ENCODE peak calls at places on chromosomes 2 and 18, in five cellular contexts. Z, W, S, J and D are unnamed samples.

GRCh38 chr2:48715956-48716355 is 39.6 kb downstream of the LHCGR start:
- DNase-seq in Z (no peak), W (no peak), S (no peak), J (no peak), D (no peak)

GRCh38 chr18:44927127-44927849 is 246.6 kb downstream of the SETBP1 start:
- DNase-seq in Z (no peak), W (peak), S (no peak), J (no peak), D (no peak)

GRCh38 chr2:31415421-31415820 is 879 bp upstream of the XDH start:
- DNase-seq in Z (no peak), W (no peak), S (no peak), J (no peak), D (no peak)

GRCh38 chr2:212528106-212528856 is 10.3 kb downstream of the ERBB4 start:
- DNase-seq in Z (no peak), W (no peak), S (no peak), J (no peak), D (no peak)

GRCh38 chr2:168661404-168661869 is 141.0 kb upstream of the NOSTRIN start:
- DNase-seq in Z (no peak), W (no peak), S (no peak), J (no peak), D (no peak)

GRCh38 chr18:9856097-9856496 is 29.7 kb upstream of the TXNDC2 start:
- DNase-seq in Z (no peak), W (no peak), S (no peak), J (no peak), D (no peak)

GRCh38 chr2:31606511-31606910 is 25.8 kb upstream of the SRD5A2 start:
- DNase-seq in Z (no peak), W (no peak), S (peak), J (no peak), D (no peak)

GRCh38 chr18:904135-905090 is at the start of gene ADCYAP1:
- DNase-seq in Z (no peak), W (no peak), S (no peak), J (no peak), D (no peak)

GRCh38 chr2:207823865-207824264 is 54.2 kb upstream of the FZD5 start:
- DNase-seq in Z (no peak), W (no peak), S (no peak), J (no peak), D (no peak)

GRCh38 chr2:238754259-238754658 is 93.6 kb upstream of the TWIST2 start:
- DNase-seq in Z (no peak), W (no peak), S (no peak), J (no peak), D (peak)

GRCh38 chr2:17538844-17539554 is 1.5 kb upstream of the VSNL1 start:
- DNase-seq in Z (peak), W (peak), S (peak), J (no peak), D (peak)

GRCh38 chr2:179336782-179337534 is 72.3 kb upstream of the SESTD1 start:
- DNase-seq in Z (no peak), W (no peak), S (no peak), J (no peak), D (no peak)

GRCh38 chr2:8839189-8839965 is 2.0 kb upstream of the KIDINS220 start:
- DNase-seq in Z (no peak), W (no peak), S (no peak), J (no peak), D (no peak)

GRCh38 chr2:120973196-120973595 is 237.5 kb downstream of the GLI2 start:
- DNase-seq in Z (no peak), W (no peak), S (no peak), J (no peak), D (no peak)

GRCh38 chr2:223993634-223994232 is 36.5 kb downstream of the MRPL44 start:
- DNase-seq in Z (peak), W (peak), S (peak), J (peak), D (no peak)

GRCh38 chr2:98796775-98797544 is 66.0 kb upstream of the MGAT4A start:
- DNase-seq in Z (peak), W (no peak), S (no peak), J (no peak), D (no peak)

GRCh38 chr2:6069354-6069753 is 377.2 kb downstream of the SOX11 start:
- DNase-seq in Z (no peak), W (no peak), S (no peak), J (no peak), D (no peak)

GRCh38 chr2:169286858-169287257 is 75.5 kb downstream of the LRP2 start:
- DNase-seq in Z (no peak), W (no peak), S (no peak), J (no peak), D (no peak)

GRCh38 chr2:188326669-188327301 is 35.1 kb downstream of the GULP1 start:
- DNase-seq in Z (no peak), W (no peak), S (no peak), J (no peak), D (no peak)

GRCh38 chr2:81266106-81266505 is 961.6 kb upstream of the LRRTM1 start:
- DNase-seq in Z (no peak), W (no peak), S (no peak), J (no peak), D (no peak)

GRCh38 chr2:71129114-71129890 is 727 bp downstream of the MCEE start:
- DNase-seq in Z (no peak), W (peak), S (peak), J (no peak), D (no peak)

GRCh38 chr2:236783417-236784020 is 213.9 kb downstream of the ACKR3 start:
- DNase-seq in Z (no peak), W (no peak), S (no peak), J (no peak), D (no peak)

GRCh38 chr2:37675006-37675405 is 3.6 kb upstream of the CDC42EP3 start:
- DNase-seq in Z (no peak), W (no peak), S (no peak), J (no peak), D (no peak)